ENCODE peak calls at places on chromosomes 2 and 18, in seven cellular contexts. One of them, this sample, is unnamed.
A peak's percentile ranks its signal among the peaks of the same experiment; 100 is the strongest.

GRCh38 chr2:1653137-1653789 is 91.1 kb downstream of the PXDN start:
- DNase-seq in MM.1S: no peak
- DNase-seq in GM23248: peak; percentile 99
- DNase-seq in PC-9: no peak
- DNase-seq in neuronal stem cell: no peak
- DNase-seq in IMR-90: peak; percentile 98
- DNase-seq in osteoblast: peak; percentile 99
- DNase-seq in this sample: no peak

GRCh38 chr2:52658598-52658997 is 1109.0 kb upstream of the CHAC2 start:
- DNase-seq in neuronal stem cell: no peak
- DNase-seq in PC-9: no peak
- DNase-seq in MM.1S: no peak
- DNase-seq in GM23248: peak; percentile 58
- DNase-seq in osteoblast: no peak
- DNase-seq in IMR-90: peak; percentile 91
- DNase-seq in this sample: no peak

GRCh38 chr18:48475635-48476549 is 62.9 kb upstream of the CTIF start:
- DNase-seq in neuronal stem cell: peak; percentile 55
- DNase-seq in PC-9: peak; percentile 70
- DNase-seq in osteoblast: peak; percentile 81
- DNase-seq in IMR-90: peak; percentile 82
- DNase-seq in GM23248: peak; percentile 83
- DNase-seq in MM.1S: peak; percentile 67
- DNase-seq in this sample: peak; percentile 88

GRCh38 chr18:22552254-22552653 is 134.5 kb upstream of the CTAGE1 start:
- DNase-seq in GM23248: peak; percentile 18
- DNase-seq in neuronal stem cell: no peak
- DNase-seq in PC-9: peak; percentile 72
- DNase-seq in MM.1S: no peak
- DNase-seq in IMR-90: no peak
- DNase-seq in osteoblast: no peak
- DNase-seq in this sample: no peak

GRCh38 chr2:227890495-227891079 is 19.2 kb downstream of the DAW1 start:
- DNase-seq in osteoblast: peak; percentile 27
- DNase-seq in MM.1S: peak; percentile 58
- DNase-seq in GM23248: peak; percentile 68
- DNase-seq in PC-9: no peak
- DNase-seq in IMR-90: peak; percentile 61
- DNase-seq in neuronal stem cell: peak; percentile 56
- DNase-seq in this sample: peak; percentile 82

GRCh38 chr2:201237486-201238241 is 22.7 kb upstream of the CASP8 start:
- DNase-seq in GM23248: peak; percentile 60
- DNase-seq in osteoblast: peak; percentile 51
- DNase-seq in neuronal stem cell: no peak
- DNase-seq in PC-9: no peak
- DNase-seq in MM.1S: no peak
- DNase-seq in IMR-90: no peak
- DNase-seq in this sample: no peak

GRCh38 chr2:2492800-2493199 is 161.7 kb upstream of the MYT1L start:
- DNase-seq in GM23248: no peak
- DNase-seq in PC-9: no peak
- DNase-seq in IMR-90: no peak
- DNase-seq in neuronal stem cell: no peak
- DNase-seq in osteoblast: no peak
- DNase-seq in MM.1S: no peak
- DNase-seq in this sample: no peak

GRCh38 chr18:59988098-59988706 is 88.4 kb downstream of the PMAIP1 start:
- DNase-seq in MM.1S: peak; percentile 43
- DNase-seq in PC-9: peak; percentile 50
- DNase-seq in neuronal stem cell: peak; percentile 24
- DNase-seq in osteoblast: peak; percentile 66
- DNase-seq in GM23248: peak; percentile 65
- DNase-seq in IMR-90: peak; percentile 74
- DNase-seq in this sample: peak; percentile 65

GRCh38 chr2:163658556-163658955 is 77.3 kb downstream of the FIGN start:
- DNase-seq in IMR-90: no peak
- DNase-seq in neuronal stem cell: no peak
- DNase-seq in osteoblast: no peak
- DNase-seq in PC-9: no peak
- DNase-seq in GM23248: no peak
- DNase-seq in MM.1S: no peak
- DNase-seq in this sample: peak; percentile 25

GRCh38 chr2:16246911-16247310 is 306.6 kb downstream of the MYCN start:
- DNase-seq in IMR-90: no peak
- DNase-seq in PC-9: no peak
- DNase-seq in neuronal stem cell: no peak
- DNase-seq in GM23248: no peak
- DNase-seq in MM.1S: no peak
- DNase-seq in osteoblast: no peak
- DNase-seq in this sample: no peak

GRCh38 chr2:240503375-240503774 is 54.4 kb downstream of the ANKMY1 start:
- DNase-seq in osteoblast: peak; percentile 66
- DNase-seq in MM.1S: no peak
- DNase-seq in IMR-90: no peak
- DNase-seq in PC-9: no peak
- DNase-seq in GM23248: no peak
- DNase-seq in neuronal stem cell: no peak
- DNase-seq in this sample: no peak

GRCh38 chr2:207528980-207529329 is 807 bp upstream of the CREB1 start:
- DNase-seq in PC-9: no peak
- DNase-seq in IMR-90: no peak
- DNase-seq in GM23248: peak; percentile 52
- DNase-seq in neuronal stem cell: no peak
- DNase-seq in MM.1S: peak; percentile 20
- DNase-seq in osteoblast: no peak
- DNase-seq in this sample: peak; percentile 64

GRCh38 chr18:50836521-50836957 is 16.7 kb upstream of the MRO start:
- DNase-seq in MM.1S: peak; percentile 38
- DNase-seq in neuronal stem cell: no peak
- DNase-seq in GM23248: peak; percentile 22
- DNase-seq in osteoblast: no peak
- DNase-seq in PC-9: peak; percentile 99
- DNase-seq in IMR-90: peak; percentile 35
- DNase-seq in this sample: no peak
- H2AFZ ChIP-seq in MM.1S: peak overlapping the region; percentile 9
- H2AFZ ChIP-seq in neuronal stem cell: no peak overlapping the region
- H2AFZ ChIP-seq in GM23248: no peak overlapping the region
- H2AFZ ChIP-seq in osteoblast: no peak overlapping the region
- H2AFZ ChIP-seq in PC-9: no peak overlapping the region
- H2AFZ ChIP-seq in IMR-90: no peak overlapping the region
- H2AFZ ChIP-seq in this sample: peak overlapping the region; percentile 56

DNA sequence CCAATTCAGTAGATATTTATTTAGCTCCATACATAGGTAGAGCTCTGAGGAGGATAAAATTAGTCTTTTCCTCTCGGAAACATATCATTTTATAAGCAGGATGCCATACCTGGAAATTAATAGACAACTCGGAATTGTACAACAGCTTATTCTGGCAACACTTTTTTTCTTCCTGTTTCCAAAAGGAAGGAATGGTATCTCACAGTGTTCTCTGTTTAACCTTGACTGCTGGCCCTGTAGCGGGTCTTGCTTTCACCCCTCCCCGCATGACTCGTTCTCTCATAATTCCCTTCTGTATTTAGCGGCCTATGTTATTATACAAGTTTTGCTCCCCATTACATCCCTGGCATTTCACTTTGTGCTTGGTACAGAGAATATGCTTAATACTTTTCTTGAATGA is 2.5 kb upstream of the KYNU start:
- DNase-seq in neuronal stem cell: no peak
- DNase-seq in osteoblast: no peak
- DNase-seq in GM23248: peak; percentile 2
- DNase-seq in IMR-90: no peak
- DNase-seq in PC-9: no peak
- DNase-seq in MM.1S: no peak
- DNase-seq in this sample: no peak
- H3K4me1 ChIP-seq in neuronal stem cell: no peaks in the 10 kb centered on the region
- H3K4me1 ChIP-seq in osteoblast: peaks cover 33% of the 10 kb centered on the region
- H3K4me1 ChIP-seq in GM23248: peaks cover 42% of the 10 kb centered on the region
- H3K4me1 ChIP-seq in IMR-90: peaks cover 6% of the 10 kb centered on the region
- H3K4me1 ChIP-seq in PC-9: peaks cover 46% of the 10 kb centered on the region
- H3K4me1 ChIP-seq in MM.1S: no peaks in the 10 kb centered on the region
- H3K4me1 ChIP-seq in this sample: peaks cover 3% of the 10 kb centered on the region

GRCh38 chr2:102003696-102004095 is 11.9 kb downstream of the IL1R2 start:
- DNase-seq in GM23248: no peak
- DNase-seq in neuronal stem cell: no peak
- DNase-seq in IMR-90: no peak
- DNase-seq in MM.1S: no peak
- DNase-seq in PC-9: no peak
- DNase-seq in osteoblast: no peak
- DNase-seq in this sample: no peak
- H2AFZ ChIP-seq in GM23248: no peak overlapping the region
- H2AFZ ChIP-seq in neuronal stem cell: no peak overlapping the region
- H2AFZ ChIP-seq in IMR-90: no peak overlapping the region
- H2AFZ ChIP-seq in MM.1S: no peak overlapping the region
- H2AFZ ChIP-seq in PC-9: no peak overlapping the region
- H2AFZ ChIP-seq in osteoblast: no peak overlapping the region
- H2AFZ ChIP-seq in this sample: no peak overlapping the region

GRCh38 chr2:8918412-8918811 is 81.0 kb upstream of the KIDINS220 start:
- DNase-seq in MM.1S: no peak
- DNase-seq in GM23248: no peak
- DNase-seq in PC-9: no peak
- DNase-seq in neuronal stem cell: no peak
- DNase-seq in IMR-90: no peak
- DNase-seq in osteoblast: no peak
- DNase-seq in this sample: no peak
- H3K4me1 ChIP-seq in MM.1S: peaks cover 15% of the 10 kb centered on the region
- H3K4me1 ChIP-seq in GM23248: peaks cover 11% of the 10 kb centered on the region
- H3K4me1 ChIP-seq in PC-9: no peaks in the 10 kb centered on the region
- H3K4me1 ChIP-seq in neuronal stem cell: no peaks in the 10 kb centered on the region
- H3K4me1 ChIP-seq in IMR-90: peaks cover 9% of the 10 kb centered on the region
- H3K4me1 ChIP-seq in osteoblast: no peaks in the 10 kb centered on the region
- H3K4me1 ChIP-seq in this sample: peaks cover 6% of the 10 kb centered on the region

GRCh38 chr2:178163911-178164310 is 30.4 kb upstream of the OSBPL6 start:
- DNase-seq in PC-9: no peak
- DNase-seq in neuronal stem cell: no peak
- DNase-seq in IMR-90: no peak
- DNase-seq in GM23248: no peak
- DNase-seq in osteoblast: no peak
- DNase-seq in MM.1S: no peak
- DNase-seq in this sample: no peak
- H2AFZ ChIP-seq in PC-9: no peak overlapping the region
- H2AFZ ChIP-seq in neuronal stem cell: no peak overlapping the region
- H2AFZ ChIP-seq in IMR-90: no peak overlapping the region
- H2AFZ ChIP-seq in GM23248: peak overlapping the region; percentile 79
- H2AFZ ChIP-seq in osteoblast: peak overlapping the region; percentile 90
- H2AFZ ChIP-seq in MM.1S: no peak overlapping the region
- H2AFZ ChIP-seq in this sample: peak overlapping the region; percentile 28